ENCODE peak calls at places on chromosomes 4 and X, in nine cellular contexts. P is SW480, D is endothelial cell, O is germinal center, S is H7, V is H9, I is cardiac muscle cell, C is aorta, F is Right ventricle myocardium superior. X is an unnamed sample.

GRCh38 chr4:55396305-55397023 is 707 bp downstream of the TMEM165 start:
- DNase-seq in V (peak; percentile 40), F (peak; percentile 65), C (peak; percentile 61), D (peak; percentile 72), P (peak; percentile 25), O (peak; percentile 63), S (peak; percentile 79), I (peak; percentile 58), X (peak; percentile 36)

GRCh38 chrX:51332188-51332942 is at the start of gene NUDT10:
- DNase-seq in S (peak; percentile 86), C (peak; percentile 57), F (peak; percentile 57), P (no peak), O (peak; percentile 3), I (peak; percentile 69), D (peak; percentile 65), V (peak; percentile 87), X (peak; percentile 70)

GRCh38 chrX:104137496-104137895 is 19.3 kb downstream of the SLC25A53 start:
- DNase-seq in V (no peak), C (no peak), O (no peak), S (no peak), F (no peak), D (no peak), P (no peak), I (no peak), X (peak; percentile 12)

GRCh38 chr4:102819588-102820365 is 7.6 kb downstream of the UBE2D3 start:
- DNase-seq in I (no peak), C (no peak), D (no peak), S (no peak), P (no peak), F (no peak), V (no peak), O (no peak), X (no peak)

GRCh38 chr4:105509291-105509690 is 35.4 kb upstream of the PPA2 start:
- DNase-seq in D (no peak), S (no peak), I (no peak), O (peak; percentile 21), V (no peak), C (no peak), P (no peak), F (no peak), X (no peak)

GRCh38 chr4:148793221-148793620 is 351.0 kb upstream of the NR3C2 start:
- DNase-seq in S (no peak), D (no peak), I (no peak), O (no peak), F (no peak), V (no peak), C (no peak), P (no peak), X (no peak)

GRCh38 chr4:124854968-124855367 is 142.4 kb upstream of the ANKRD50 start:
- DNase-seq in O (no peak), V (no peak), C (no peak), I (peak; percentile 21), P (no peak), D (no peak), S (no peak), F (no peak), X (no peak)

GRCh38 chrX:30865020-30865419 is 24.0 kb downstream of the TAB3 start:
- DNase-seq in P (peak; percentile 2), F (no peak), I (peak; percentile 5), C (no peak), S (peak; percentile 22), D (no peak), V (peak; percentile 41), O (no peak), X (no peak)

GRCh38 chr4:71229477-71230257 is 109.2 kb upstream of the SLC4A4 start:
- DNase-seq in F (no peak), C (no peak), D (peak; percentile 16), V (peak; percentile 36), O (no peak), S (peak; percentile 51), P (peak; percentile 28), I (peak; percentile 75), X (peak; percentile 88)

GRCh38 chrX:45669715-45670360 is 469.2 kb upstream of the DIPK2B start:
- DNase-seq in I (peak; percentile 51), P (no peak), V (no peak), C (no peak), O (no peak), D (no peak), F (no peak), S (no peak), X (no peak)

GRCh38 chr4:185165605-185166063 is 22.6 kb downstream of the SLC25A4 start:
- DNase-seq in S (no peak), O (no peak), C (no peak), P (peak; percentile 71), I (peak; percentile 95), F (no peak), D (no peak), V (no peak), X (no peak)

GRCh38 chrX:150533863-150534262 is 34.6 kb upstream of the MTM1 start:
- DNase-seq in D (no peak), C (no peak), O (no peak), F (no peak), I (no peak), P (no peak), V (no peak), S (no peak), X (no peak)

GRCh38 chrX:23871905-23872546 is 35.7 kb downstream of the APOO start:
- DNase-seq in F (no peak), V (no peak), S (no peak), P (no peak), I (no peak), O (no peak), C (no peak), D (no peak), X (no peak)